ENCODE peak calls at places on chromosome 5, in ten cellular contexts. U is nephron progenitor cell, X is T1000, P is RWPE1, W is T-helper 17 cell, K is Kasumi-1, O is H9, Q is fibroblast of pulmonary artery, V is progenitor cell of endocrine pancreas, S is AG09319. N is an unnamed sample.

GRCh38 chr5:111968459-111968858 is 211.5 kb upstream of the NREP start:
- DNase-seq in U (no peak), X (no peak), P (no peak), W (no peak), K (no peak), O (no peak), Q (peak; percentile 76), V (no peak), S (no peak), N (no peak)

GRCh38 chr5:139885857-139886208 is 90.2 kb downstream of the PSD2 start:
- DNase-seq in U (no peak), X (no peak), P (no peak), W (no peak), K (no peak), O (no peak), Q (no peak), V (no peak), S (no peak), N (no peak)

GRCh38 chr5:1100652-1101574 is 10.9 kb downstream of the SLC12A7 start:
- DNase-seq in U (peak; percentile 65), X (no peak), P (no peak), W (no peak), K (no peak), O (no peak), Q (no peak), V (no peak), S (no peak), N (peak; percentile 85)

GRCh38 chr5:5419291-5420210 is 2.9 kb upstream of the ICE1 start:
- DNase-seq in U (peak; percentile 17), X (peak; percentile 6), P (peak; percentile 79), W (no peak), K (peak; percentile 68), O (peak; percentile 46), Q (peak; percentile 80), V (no peak), S (no peak), N (peak; percentile 66)

GRCh38 chr5:143133721-143134120 is 269.8 kb downstream of the NR3C1 start:
- DNase-seq in U (no peak), X (no peak), P (no peak), W (no peak), K (no peak), O (no peak), Q (peak; percentile 70), V (no peak), S (no peak), N (peak; percentile 25)

GRCh38 chr5:149172261-149172660 is 31.0 kb downstream of the ABLIM3 start:
- DNase-seq in U (no peak), X (peak; percentile 38), P (peak; percentile 42), W (no peak), K (no peak), O (no peak), Q (peak; percentile 49), V (no peak), S (no peak), N (no peak)

GRCh38 chr5:162842725-162843124 is 594.7 kb upstream of the CCNG1 start:
- DNase-seq in U (peak; percentile 16), X (no peak), P (no peak), W (no peak), K (no peak), O (no peak), Q (no peak), V (no peak), S (no peak), N (peak; percentile 56)

GRCh38 chr5:118919016-118919415 is 69.3 kb downstream of the DTWD2 start:
- DNase-seq in U (no peak), X (no peak), P (no peak), W (no peak), K (no peak), O (no peak), Q (no peak), V (no peak), S (peak; percentile 20), N (no peak)

GRCh38 chr5:111929892-111930291 is 172.9 kb upstream of the NREP start:
- DNase-seq in U (no peak), X (peak; percentile 25), P (peak; percentile 87), W (no peak), K (no peak), O (no peak), Q (peak; percentile 88), V (no peak), S (peak; percentile 62), N (no peak)

GRCh38 chr5:14142202-14142855 is 813 bp upstream of the TRIO start:
- DNase-seq in U (no peak), X (no peak), P (no peak), W (no peak), K (no peak), O (no peak), Q (peak; percentile 47), V (no peak), S (no peak), N (no peak)

N was measured in left kidney.